ENCODE peak calls at places on chromosomes 6 and 20, in five cellular contexts. Q is body of pancreas, W is AG09309, B is H9, Y is right atrium auricular region. U is an unnamed sample.

GRCh38 chr20:34022154-34022842 is 28.6 kb downstream of the RALY start:
- DNase-seq in Q (no peak), W (no peak), B (no peak), Y (no peak), U (peak; percentile 29)

GRCh38 chr6:158026054-158026900 is 44.6 kb downstream of the SYNJ2 start:
- DNase-seq in Q (peak; percentile 78), W (peak; percentile 88), B (peak; percentile 78), Y (peak; percentile 96), U (peak; percentile 99)

GRCh38 chr6:45305546-45305945 is 22.6 kb upstream of the RUNX2 start:
- DNase-seq in Q (no peak), W (no peak), B (no peak), Y (no peak), U (no peak)

GRCh38 chr20:36315545-36316351 is 9.6 kb downstream of the DLGAP4 start:
- DNase-seq in Q (no peak), W (no peak), B (peak; percentile 24), Y (no peak), U (no peak)

GRCh38 chr6:45438849-45439406 is 61.2 kb upstream of the SUPT3H start:
- DNase-seq in Q (no peak), W (no peak), B (no peak), Y (no peak), U (peak; percentile 86)

GRCh38 chr6:148528292-148528691 is 185.7 kb downstream of the SASH1 start:
- DNase-seq in Q (no peak), W (no peak), B (no peak), Y (no peak), U (peak; percentile 41)

GRCh38 chr6:16311763-16312162 is 73.4 kb downstream of the GMPR start:
- DNase-seq in Q (no peak), W (no peak), B (no peak), Y (no peak), U (no peak)

GRCh38 chr6:140073456-140073855 is 699.0 kb upstream of the CITED2 start:
- DNase-seq in Q (no peak), W (no peak), B (no peak), Y (no peak), U (peak; percentile 97)

GRCh38 chr6:111096246-111096645 is 8.9 kb downstream of the SLC16A10 start:
- DNase-seq in Q (peak; percentile 89), W (no peak), B (no peak), Y (no peak), U (no peak)

GRCh38 chr20:57810511-57811372 is 100.9 kb upstream of the PMEPA1 start:
- DNase-seq in Q (no peak), W (no peak), B (no peak), Y (no peak), U (no peak)

GRCh38 chr6:150922137-150922536 is 56.6 kb downstream of the MTHFD1L start:
- DNase-seq in Q (no peak), W (no peak), B (no peak), Y (peak; percentile 26), U (no peak)

GRCh38 chr6:119620846-119621570 is 271.4 kb upstream of the MAN1A1 start:
- DNase-seq in Q (no peak), W (peak; percentile 80), B (no peak), Y (no peak), U (peak; percentile 91)

GRCh38 chr20:34808583-34808982 is 16.9 kb downstream of the NCOA6 start:
- DNase-seq in Q (no peak), W (no peak), B (no peak), Y (no peak), U (no peak)

GRCh38 chr6:37990762-37991525 is 171.4 kb downstream of the ZFAND3 start:
- DNase-seq in Q (no peak), W (peak; percentile 34), B (no peak), Y (no peak), U (peak; percentile 82)

GRCh38 chr6:6825153-6825847 is 236.8 kb downstream of the LY86 start:
- DNase-seq in Q (no peak), W (no peak), B (no peak), Y (no peak), U (no peak)

GRCh38 chr6:69816569-69816968 is 19.8 kb upstream of the LMBRD1 start:
- DNase-seq in Q (no peak), W (no peak), B (no peak), Y (no peak), U (no peak)

GRCh38 chr20:63890616-63891015 is 4.3 kb upstream of the DNAJC5 start:
- DNase-seq in Q (no peak), W (no peak), B (no peak), Y (no peak), U (no peak)

GRCh38 chr20:32762754-32763201 is 593 bp downstream of the DNMT3B start:
- DNase-seq in Q (peak; percentile 22), W (no peak), B (no peak), Y (no peak), U (no peak)

GRCh38 chr20:19981091-19981490 is 36.1 kb upstream of the NAA20 start:
- DNase-seq in Q (no peak), W (no peak), B (no peak), Y (no peak), U (peak; percentile 72)

GRCh38 chr6:28353981-28354676 is 4.4 kb downstream of the ZKSCAN3 start:
- DNase-seq in Q (peak; percentile 74), W (no peak), B (no peak), Y (no peak), U (peak; percentile 20)

GRCh38 chr6:112224088-112224487 is 30.3 kb downstream of the LAMA4 start:
- DNase-seq in Q (no peak), W (no peak), B (no peak), Y (no peak), U (no peak)

GRCh38 chr6:169274761-169275160 is 21.1 kb upstream of the THBS2 start:
- DNase-seq in Q (no peak), W (no peak), B (no peak), Y (no peak), U (no peak)

GRCh38 chr6:4371207-4371921 is 236.0 kb upstream of the ECI2 start:
- DNase-seq in Q (no peak), W (peak; percentile 52), B (no peak), Y (peak; percentile 72), U (peak; percentile 75)

GRCh38 chr20:54088430-54088829 is 18.0 kb upstream of the BCAS1 start:
- DNase-seq in Q (no peak), W (no peak), B (no peak), Y (no peak), U (no peak)

GRCh38 chr6:130513770-130514169 is 148.0 kb downstream of the TMEM200A start:
- DNase-seq in Q (no peak), W (peak; percentile 21), B (no peak), Y (no peak), U (peak; percentile 78)

GRCh38 chr6:81265106-81265505 is 487.4 kb downstream of the TENT5A start:
- DNase-seq in Q (no peak), W (no peak), B (no peak), Y (peak; percentile 60), U (peak; percentile 64)

GRCh38 chr20:48826883-48827771 is 672 bp downstream of the PREX1 start:
- DNase-seq in Q (no peak), W (no peak), B (peak; percentile 54), Y (no peak), U (peak; percentile 38)

GRCh38 chr6:17584241-17584803 is 15.8 kb upstream of the FAM8A1 start:
- DNase-seq in Q (peak; percentile 33), W (peak; percentile 76), B (no peak), Y (no peak), U (peak; percentile 86)

GRCh38 chr6:122372647-122373046 is 26.8 kb upstream of the HSF2 start:
- DNase-seq in Q (no peak), W (no peak), B (no peak), Y (no peak), U (peak; percentile 5)
- TF ChIP-seq CTCF in Q (no peak), W (no peak), B (peak; percentile 50), Y (no peak), U (peak; percentile 35)

GRCh38 chr6:170524188-170524535 is 28.9 kb downstream of the PSMB1 start:
- DNase-seq in Q (no peak), W (no peak), B (no peak), Y (no peak), U (no peak)

GRCh38 chr6:170523256-170524187 is 29.6 kb downstream of the PSMB1 start:
- DNase-seq in Q (no peak), W (no peak), B (no peak), Y (no peak), U (no peak)

GRCh38 chr6:170516783-170517616 is 36.1 kb downstream of the PSMB1 start:
- DNase-seq in Q (peak; percentile 46), W (peak; percentile 47), B (peak; percentile 69), Y (no peak), U (peak; percentile 78)

GRCh38 chr6:170525795-170526194 is 27.3 kb downstream of the PSMB1 start:
- DNase-seq in Q (no peak), W (no peak), B (no peak), Y (no peak), U (no peak)

DNA sequence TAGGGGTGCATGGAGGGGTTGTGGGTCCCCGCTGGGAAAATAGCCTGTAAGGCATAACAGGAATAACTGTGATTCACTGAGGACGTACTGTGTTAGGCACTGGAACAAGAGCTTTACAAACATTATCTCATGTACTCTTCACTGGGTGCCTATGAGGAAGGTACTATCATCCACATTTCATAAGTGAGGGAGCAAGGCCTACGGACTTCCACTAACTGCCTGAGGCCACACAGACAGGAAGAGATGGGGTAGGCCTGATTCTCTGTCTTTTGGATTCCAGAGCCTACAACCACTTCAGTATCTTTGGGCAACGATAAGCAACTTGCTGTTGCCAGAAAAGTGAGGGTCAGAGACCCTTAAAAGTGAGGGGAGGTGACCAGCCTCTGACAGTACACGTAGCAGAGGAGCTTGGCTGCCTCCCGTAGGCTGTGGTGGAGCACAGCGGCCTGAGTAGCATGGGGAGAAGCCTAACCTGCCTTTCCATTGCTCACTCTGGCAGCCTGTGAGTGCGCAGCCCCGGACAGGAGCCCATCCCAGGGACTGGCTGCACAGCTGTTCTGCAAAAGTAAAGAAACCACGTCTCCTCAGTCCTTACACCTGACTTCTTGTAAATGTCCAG is 30.4 kb downstream of the PSMB1 start:
- DNase-seq in Q (no peak), W (no peak), B (peak; percentile 71), Y (no peak), U (no peak)
- TF ChIP-seq CTCF in Q (no peak), W (peak; percentile 51), B (peak; percentile 72), Y (no peak), U (peak; percentile 41)

DNA sequence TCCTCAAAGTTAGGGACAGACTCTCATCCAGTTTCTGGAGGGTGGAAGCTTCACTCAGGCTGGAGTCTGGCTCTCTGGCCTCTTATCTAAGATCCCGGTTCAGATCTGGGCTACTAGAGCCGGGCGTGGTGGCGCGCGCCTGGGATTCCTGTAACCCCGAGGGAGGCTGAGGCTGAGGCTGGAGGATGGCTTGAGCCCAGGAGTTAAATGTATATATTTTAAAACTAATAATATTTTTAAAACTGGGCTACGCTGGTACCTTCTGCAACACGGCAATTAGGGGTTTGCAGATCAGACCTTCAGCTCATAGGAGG is 710 bp upstream of the ZNF343 start:
- DNase-seq in Q (no peak), W (no peak), B (no peak), Y (no peak), U (no peak)
- TF ChIP-seq CTCF in Q (no peak), W (no peak), B (no peak), Y (no peak), U (no peak)

GRCh38 chr6:36660771-36661471 is 17.6 kb upstream of the CDKN1A start:
- DNase-seq in Q (peak; percentile 47), W (no peak), B (peak; percentile 88), Y (peak; percentile 66), U (peak; percentile 68)
- TF ChIP-seq CTCF in Q (no peak), W (no peak), B (no peak), Y (no peak), U (no peak)

U was measured in fibroblast of villous mesenchyme.